ENCODE peak calls at places on chromosome 19, in six cellular contexts. B, K, H, A, X and L are unnamed samples.

GRCh38 chr19:51251453-51251790 is 542 bp downstream of the SIGLECL1 start:
- DNase-seq in B (no peak), K (no peak), H (no peak), A (no peak), X (no peak), L (no peak)

GRCh38 chr19:18401580-18402112 is 4.2 kb upstream of the LRRC25 start:
- DNase-seq in B (peak; percentile 83), K (no peak), H (peak; percentile 69), A (peak; percentile 77), X (peak; percentile 85), L (no peak)

GRCh38 chr19:47573076-47574026 is at the start of gene ZNF541:
- DNase-seq in B (peak; percentile 42), K (peak; percentile 41), H (peak; percentile 12), A (peak; percentile 50), X (peak; percentile 85), L (peak; percentile 69)

GRCh38 chr19:30830875-30831274 is 458.7 kb downstream of the ZNF536 start:
- DNase-seq in B (no peak), K (no peak), H (no peak), A (no peak), X (no peak), L (no peak)

GRCh38 chr19:15218501-15218900 is 13.7 kb downstream of the EPHX3 start:
- DNase-seq in B (no peak), K (no peak), H (no peak), A (no peak), X (no peak), L (no peak)

GRCh38 chr19:2246801-2247361 is 2.2 kb upstream of the AMH start:
- DNase-seq in B (peak; percentile 57), K (peak; percentile 60), H (peak; percentile 35), A (no peak), X (no peak), L (peak; percentile 59)

GRCh38 chr19:3796358-3796757 is 10.2 kb upstream of the MATK start:
- DNase-seq in B (no peak), K (no peak), H (no peak), A (no peak), X (no peak), L (no peak)

GRCh38 chr19:44607917-44608316 is 5.4 kb upstream of the IGSF23 start:
- DNase-seq in B (no peak), K (no peak), H (no peak), A (no peak), X (no peak), L (no peak)

GRCh38 chr19:13234518-13234917 is 84.3 kb downstream of the IER2 start:
- DNase-seq in B (peak; percentile 9), K (peak; percentile 24), H (no peak), A (peak; percentile 26), X (peak; percentile 89), L (no peak)

GRCh38 chr19:40257096-40257517 is 28.0 kb downstream of the AKT2 start:
- DNase-seq in B (no peak), K (no peak), H (no peak), A (no peak), X (no peak), L (peak; percentile 77)

GRCh38 chr19:4889034-4889825 is 13.5 kb downstream of the ARRDC5 start:
- DNase-seq in B (no peak), K (no peak), H (peak; percentile 83), A (no peak), X (no peak), L (no peak)

GRCh38 chr19:50362030-50362412 is 3.4 kb downstream of the NAPSA start:
- DNase-seq in B (no peak), K (no peak), H (no peak), A (no peak), X (no peak), L (no peak)

GRCh38 chr19:32066056-32066455 is 279.4 kb upstream of the ZNF507 start:
- DNase-seq in B (no peak), K (no peak), H (no peak), A (no peak), X (no peak), L (no peak)

GRCh38 chr19:9165256-9165655 is 13.5 kb upstream of the OR7D2 start:
- DNase-seq in B (no peak), K (no peak), H (peak; percentile 22), A (no peak), X (no peak), L (no peak)

GRCh38 chr19:13995017-13995728 is 10.9 kb downstream of the RFX1 start:
- DNase-seq in B (peak; percentile 48), K (no peak), H (peak; percentile 43), A (peak; percentile 45), X (no peak), L (no peak)

GRCh38 chr19:2051771-2052704 is 994 bp upstream of the MKNK2 start:
- DNase-seq in B (peak; percentile 67), K (peak; percentile 74), H (no peak), A (no peak), X (peak; percentile 85), L (peak; percentile 70)

GRCh38 chr19:14440049-14440448 is 6.9 kb downstream of the PKN1 start:
- DNase-seq in B (no peak), K (no peak), H (no peak), A (peak; percentile 80), X (peak; percentile 99), L (peak; percentile 91)

GRCh38 chr19:19426799-19427198 is 21.3 kb downstream of the GATAD2A start:
- DNase-seq in B (no peak), K (no peak), H (no peak), A (no peak), X (no peak), L (no peak)

GRCh38 chr19:19427935-19428334 is 22.5 kb downstream of the GATAD2A start:
- DNase-seq in B (no peak), K (no peak), H (no peak), A (no peak), X (no peak), L (no peak)

GRCh38 chr19:19425170-19425875 is 19.8 kb downstream of the GATAD2A start:
- DNase-seq in B (no peak), K (no peak), H (no peak), A (no peak), X (no peak), L (no peak)

GRCh38 chr19:19427302-19427701 is 21.8 kb downstream of the GATAD2A start:
- DNase-seq in B (no peak), K (no peak), H (no peak), A (no peak), X (no peak), L (no peak)

GRCh38 chr19:19426216-19426615 is 20.7 kb downstream of the GATAD2A start:
- DNase-seq in B (no peak), K (no peak), H (no peak), A (no peak), X (no peak), L (no peak)
- H3K4me1 ChIP-seq in B (no peaks in the 10 kb centered on the region), K (no peaks in the 10 kb centered on the region), H (no peaks in the 10 kb centered on the region), A (peaks cover 50% of the 10 kb centered on the region), X (peaks cover 18% of the 10 kb centered on the region), L (peaks cover 64% of the 10 kb centered on the region)

DNA sequence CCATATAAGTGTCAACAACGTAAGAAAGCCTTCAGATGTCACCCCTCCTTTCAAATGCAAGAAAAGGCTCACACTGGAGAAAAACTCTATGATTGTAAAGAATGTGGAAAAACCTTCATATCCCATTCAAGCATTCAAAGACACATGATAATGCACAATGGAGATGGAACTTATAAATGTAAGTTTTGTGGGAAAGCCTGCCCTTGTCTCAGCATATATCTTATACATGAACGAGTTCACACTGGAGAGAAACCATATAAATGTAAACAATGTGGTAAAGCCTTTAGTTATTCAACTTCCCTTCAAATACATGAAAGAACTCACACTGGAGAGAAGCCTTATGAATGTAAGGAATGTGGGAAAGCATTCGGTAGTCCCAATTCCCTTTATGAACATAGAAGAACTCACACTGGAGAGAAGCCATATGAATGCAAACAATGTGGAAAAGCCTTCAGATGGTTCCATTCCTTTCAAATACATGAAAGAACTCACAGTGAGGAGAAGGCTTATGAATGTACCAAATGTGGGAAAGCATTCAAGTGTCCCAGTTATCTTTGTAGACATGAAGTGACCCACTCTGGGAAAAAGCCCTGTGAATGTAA is 11.1 kb downstream of the ZNF844 start:
- DNase-seq in B (peak; percentile 31), K (no peak), H (no peak), A (no peak), X (no peak), L (no peak)
- H3K9me3 ChIP-seq in B (peaks cover 17% of the 10 kb centered on the region), K (peaks cover 6% of the 10 kb centered on the region), H (peaks cover 83% of the 10 kb centered on the region), A (peaks cover 53% of the 10 kb centered on the region), X (peaks cover 100% of the 10 kb centered on the region), L (peaks cover 100% of the 10 kb centered on the region)

GRCh38 chr19:10637894-10638293 is 12.5 kb downstream of the SLC44A2 start:
- DNase-seq in B (no peak), K (no peak), H (no peak), A (no peak), X (no peak), L (no peak)
- H3K4me1 ChIP-seq in B (no peaks in the 10 kb centered on the region), K (no peaks in the 10 kb centered on the region), H (no peaks in the 10 kb centered on the region), A (peaks cover 15% of the 10 kb centered on the region), X (no peaks in the 10 kb centered on the region), L (no peaks in the 10 kb centered on the region)

GRCh38 chr19:58182989-58183821 is at the start of gene ZNF274:
- DNase-seq in B (peak; percentile 96), K (peak; percentile 90), H (peak; percentile 87), A (peak; percentile 87), X (peak; percentile 99), L (peak; percentile 97)
- H3K9me3 ChIP-seq in B (peaks cover 19% of the 10 kb centered on the region), K (no peaks in the 10 kb centered on the region), H (peaks cover 82% of the 10 kb centered on the region), A (peaks cover 30% of the 10 kb centered on the region), X (peaks cover 92% of the 10 kb centered on the region), L (peaks cover 90% of the 10 kb centered on the region)

GRCh38 chr19:39083983-39084731 is at the start of gene ACP7:
- DNase-seq in B (no peak), K (no peak), H (no peak), A (no peak), X (no peak), L (no peak)
- H3K4me1 ChIP-seq in B (no peaks in the 10 kb centered on the region), K (peaks cover 9% of the 10 kb centered on the region), H (peaks cover 3% of the 10 kb centered on the region), A (peaks cover 15% of the 10 kb centered on the region), X (no peaks in the 10 kb centered on the region), L (peaks cover 10% of the 10 kb centered on the region)